ENCODE peak calls at places on chromosomes 13 and 19, in eight cellular contexts. P is brain microvascular endothelial cell; W is CD8-positive, alpha-beta memory T cell; M is naive thymus-derived CD4-positive, alpha-beta T cell; G is neural progenitor cell; O is adrenal gland; S is IMR-90; E is mesendoderm. K is an unnamed sample. For H3K27me3, the result is how much of the 10 kb centered on the place peaks cover.

GRCh38 chr13:30718661-30719520 is 16.5 kb upstream of the ALOX5AP start:
- DNase-seq in P (peak), S (peak), E (no peak), G (no peak), M (no peak), O (no peak), W (no peak), K (no peak)

GRCh38 chr19:13606156-13606555 is 99.9 kb upstream of the CACNA1A start:
- DNase-seq in G (no peak), O (no peak), M (no peak), S (no peak), E (no peak), P (no peak), W (no peak), K (no peak)

GRCh38 chr13:90156390-90156789 is 1191.1 kb upstream of the MIR17HG start:
- DNase-seq in M (no peak), P (no peak), S (no peak), O (no peak), W (no peak), G (no peak), E (no peak), K (no peak)

GRCh38 chr13:76884167-76884566 is 2.0 kb downstream of the KCTD12 start:
- DNase-seq in E (peak), O (peak), P (peak), S (no peak), M (no peak), G (peak), W (no peak), K (peak)

GRCh38 chr13:40974460-40975407 is 44.4 kb downstream of the ELF1 start:
- DNase-seq in M (no peak), P (peak), S (peak), W (peak), E (peak), G (peak), O (peak), K (peak)

GRCh38 chr19:38251564-38252051 is 4.6 kb downstream of the PPP1R14A start:
- DNase-seq in W (no peak), O (peak), G (no peak), S (no peak), P (peak), E (peak), M (no peak), K (no peak)

GRCh38 chr19:10501971-10502523 is 1.1 kb downstream of the KEAP1 start:
- DNase-seq in W (peak), M (peak), G (peak), O (peak), P (peak), S (peak), E (peak), K (peak)

GRCh38 chr13:67221630-67222226 is 8.4 kb downstream of the PCDH9 start:
- DNase-seq in G (no peak), W (no peak), M (no peak), O (no peak), E (no peak), S (no peak), P (no peak), K (no peak)

GRCh38 chr19:50418186-50419021 is at the start of gene SPIB:
- DNase-seq in S (no peak), P (no peak), W (no peak), E (no peak), M (no peak), O (no peak), G (peak), K (no peak)

GRCh38 chr13:99467764-99468163 is 33.5 kb upstream of the TM9SF2 start:
- DNase-seq in S (peak), G (no peak), P (peak), M (no peak), O (no peak), E (no peak), W (no peak), K (no peak)

GRCh38 chr19:49614096-49614857 is 23.3 kb downstream of the PRR12 start:
- DNase-seq in W (no peak), P (peak), E (no peak), S (peak), M (no peak), G (no peak), O (peak), K (no peak)

GRCh38 chr13:109682534-109683244 is 103.7 kb downstream of the IRS2 start:
- DNase-seq in G (no peak), E (no peak), P (no peak), O (no peak), W (no peak), S (no peak), M (no peak), K (no peak)

GRCh38 chr13:94318418-94318817 is 161.1 kb downstream of the DCT start:
- DNase-seq in S (peak), P (no peak), O (no peak), G (no peak), E (no peak), W (no peak), M (no peak), K (no peak)

GRCh38 chr19:11058246-11059030 is 30.8 kb upstream of the LDLR start:
- DNase-seq in P (no peak), M (no peak), G (no peak), O (no peak), W (no peak), E (no peak), S (no peak), K (no peak)

GRCh38 chr19:24054044-24054935 is 32.7 kb upstream of the ZNF254 start:
- DNase-seq in E (no peak), O (no peak), G (no peak), P (peak), M (no peak), S (peak), W (no peak), K (no peak)

GRCh38 chr13:110866491-110867170 is 48.2 kb downstream of the ANKRD10 start:
- DNase-seq in G (no peak), E (no peak), M (no peak), S (no peak), P (no peak), W (no peak), O (no peak), K (no peak)

GRCh38 chr13:97004096-97004876 is 10.0 kb upstream of the OXGR1 start:
- DNase-seq in M (no peak), P (peak), O (no peak), G (no peak), E (peak), S (peak), W (no peak), K (no peak)

GRCh38 chr13:77124423-77124822 is 97.5 kb upstream of the FBXL3 start:
- DNase-seq in M (no peak), W (no peak), P (no peak), O (no peak), G (no peak), S (no peak), E (no peak), K (no peak)

GRCh38 chr19:31356587-31357314 is 7.5 kb upstream of the TSHZ3 start:
- DNase-seq in W (peak), E (peak), S (no peak), P (no peak), O (no peak), G (peak), M (peak), K (no peak)

GRCh38 chr19:31875550-31875949 is 469.9 kb upstream of the ZNF507 start:
- DNase-seq in W (no peak), P (no peak), E (no peak), O (no peak), M (no peak), S (no peak), G (no peak), K (no peak)

GRCh38 chr13:38350114-38350617 is 515 bp downstream of the UFM1 start:
- DNase-seq in W (peak), S (peak), E (peak), G (peak), P (peak), O (peak), M (peak), K (peak)

GRCh38 chr19:23283925-23284324 is 33.7 kb upstream of the ZNF724 start:
- DNase-seq in M (peak), E (peak), G (peak), P (peak), W (peak), S (peak), O (peak), K (peak)

GRCh38 chr19:51626675-51627074 is 3.5 kb downstream of the SIGLEC5 start:
- DNase-seq in G (no peak), O (no peak), M (no peak), P (no peak), S (no peak), W (no peak), E (no peak), K (no peak)

GRCh38 chr13:49608932-49609331 is 19.4 kb upstream of the ARL11 start:
- DNase-seq in P (no peak), W (no peak), O (no peak), E (no peak), M (no peak), G (no peak), S (peak), K (no peak)

GRCh38 chr13:30847697-30848307 is 58.3 kb upstream of the MEDAG start:
- DNase-seq in M (no peak), W (no peak), P (peak), E (no peak), O (peak), S (peak), G (no peak), K (no peak)

GRCh38 chr19:4529924-4530522 is 5.0 kb downstream of the PLIN5 start:
- DNase-seq in E (no peak), O (no peak), P (no peak), W (no peak), G (no peak), S (no peak), M (no peak), K (no peak)

GRCh38 chr13:111281751-111282311 is 38.6 kb upstream of the TEX29 start:
- DNase-seq in M (no peak), G (no peak), W (no peak), P (peak), E (no peak), S (peak), O (no peak), K (no peak)

GRCh38 chr19:1267441-1268391 is 1.4 kb upstream of the CIRBP start:
- DNase-seq in S (peak), P (no peak), O (peak), W (peak), G (peak), M (no peak), E (no peak), K (peak)

GRCh38 chr13:39365879-39366278 is 237.1 kb downstream of the LHFPL6 start:
- DNase-seq in M (no peak), G (no peak), P (no peak), S (no peak), W (no peak), E (no peak), O (no peak), K (no peak)

GRCh38 chr13:109807345-109807744 is 21.0 kb upstream of the IRS2 start:
- DNase-seq in O (no peak), G (no peak), P (no peak), S (no peak), E (no peak), M (no peak), W (no peak), K (no peak)

GRCh38 chr13:42086582-42086981 is 38.1 kb downstream of the DGKH start:
- DNase-seq in O (no peak), E (no peak), P (no peak), M (no peak), W (no peak), G (no peak), S (no peak), K (no peak)

GRCh38 chr13:51519839-51520238 is 64.4 kb upstream of the WDFY2 start:
- DNase-seq in M (no peak), O (no peak), E (no peak), G (no peak), P (no peak), S (peak), W (no peak), K (no peak)

GRCh38 chr19:54063350-54064078 is at the start of gene VSTM1:
- DNase-seq in G (no peak), M (no peak), P (no peak), O (no peak), E (no peak), S (no peak), W (no peak), K (no peak)

GRCh38 chr13:49439609-49440008 is 4.3 kb downstream of the CAB39L start:
- DNase-seq in M (no peak), P (no peak), W (no peak), E (no peak), O (no peak), S (no peak), G (no peak), K (no peak)

GRCh38 chr13:111488466-111489132 is 168.2 kb downstream of the TEX29 start:
- DNase-seq in O (no peak), M (no peak), S (no peak), P (no peak), G (no peak), W (no peak), E (no peak), K (peak)

GRCh38 chr19:33365676-33366075 is 7.8 kb upstream of the CEBPG start:
- DNase-seq in S (no peak), W (no peak), E (no peak), M (no peak), P (no peak), G (no peak), O (no peak), K (no peak)

GRCh38 chr13:19062019-19062646 is 119.5 kb downstream of the TUBA3C start:
- DNase-seq in M (no peak), P (no peak), W (no peak), O (no peak), E (no peak), G (no peak), S (no peak), K (no peak)

GRCh38 chr13:71828117-71828516 is 38.9 kb downstream of the DACH1 start:
- DNase-seq in S (no peak), G (no peak), E (peak), P (no peak), M (no peak), W (no peak), O (no peak), K (no peak)

GRCh38 chr19:49427855-49428546 is 2.8 kb downstream of the GFY start:
- DNase-seq in P (no peak), M (no peak), W (no peak), G (peak), S (no peak), E (peak), O (no peak), K (peak)

GRCh38 chr19:16041571-16042386 is 34.5 kb upstream of the TPM4 start:
- DNase-seq in P (peak), E (peak), G (peak), S (peak), W (peak), M (peak), O (peak), K (peak)

GRCh38 chr13:25135896-25136295 is 36.2 kb downstream of the AMER2 start:
- DNase-seq in O (no peak), M (no peak), E (no peak), G (no peak), P (no peak), S (no peak), W (no peak), K (no peak)
- H3K27me3 ChIP-seq in O (under half), M (under half), E (under half), G (under half), P (under half), S (under half), W (under half), K (under half)

GRCh38 chr13:98220188-98220765 is 43.2 kb upstream of the RNF113B start:
- DNase-seq in O (no peak), P (no peak), E (no peak), M (no peak), S (no peak), W (no peak), G (no peak), K (no peak)
- H3K27ac ChIP-seq in O (peak), P (no peak), E (no peak), M (no peak), S (peak), W (no peak), G (no peak), K (no peak)

GRCh38 chr19:20422216-20422615 is 143.4 kb downstream of the ZNF737 start:
- DNase-seq in O (no peak), E (peak), S (no peak), M (no peak), G (peak), P (no peak), W (no peak), K (peak)
- H3K4me3 ChIP-seq in O (no peak), E (no peak), S (no peak), M (no peak), G (peak), P (no peak), W (no peak), K (peak)

GRCh38 chr19:35847911-35848310 is 4.4 kb downstream of the NPHS1 start:
- DNase-seq in E (no peak), G (no peak), S (no peak), O (no peak), M (no peak), W (no peak), P (no peak), K (no peak)
- H3K27me3 ChIP-seq in E (under half), G (half or more), S (half or more), O (half or more), M (under half), W (under half), P (under half), K (under half)

DNA sequence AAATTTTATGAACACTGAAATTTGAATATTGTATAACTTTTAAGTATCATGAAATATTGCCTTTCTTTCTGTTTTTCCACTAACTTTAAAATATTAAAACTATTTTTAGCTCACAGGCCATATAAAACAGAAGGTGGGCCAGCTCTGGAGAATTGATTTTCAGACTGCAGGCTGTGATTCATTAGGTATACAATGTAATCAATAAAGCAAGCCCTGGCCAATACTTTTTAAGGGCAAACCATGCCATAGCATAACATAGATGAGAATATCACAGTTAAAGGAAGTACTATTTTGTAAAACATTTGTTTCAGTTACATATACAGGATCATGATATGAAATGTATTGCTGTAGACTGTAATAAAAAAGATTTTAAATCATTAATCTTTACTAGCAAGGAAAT is 197.6 kb downstream of the MAB21L1 start:
- DNase-seq in E (no peak), G (no peak), S (no peak), O (no peak), M (no peak), W (no peak), P (no peak), K (no peak)
- H3K27ac ChIP-seq in E (no peak), G (no peak), S (no peak), O (no peak), M (no peak), W (no peak), P (no peak), K (no peak)

GRCh38 chr19:34904846-34905527 is 21.7 kb upstream of the ZNF30 start:
- DNase-seq in O (no peak), E (peak), P (no peak), W (no peak), M (no peak), S (no peak), G (peak), K (no peak)

GRCh38 chr19:34900245-34900644 is 26.5 kb upstream of the ZNF30 start:
- DNase-seq in E (no peak), P (no peak), W (no peak), M (no peak), O (no peak), S (no peak), G (no peak), K (no peak)

DNA sequence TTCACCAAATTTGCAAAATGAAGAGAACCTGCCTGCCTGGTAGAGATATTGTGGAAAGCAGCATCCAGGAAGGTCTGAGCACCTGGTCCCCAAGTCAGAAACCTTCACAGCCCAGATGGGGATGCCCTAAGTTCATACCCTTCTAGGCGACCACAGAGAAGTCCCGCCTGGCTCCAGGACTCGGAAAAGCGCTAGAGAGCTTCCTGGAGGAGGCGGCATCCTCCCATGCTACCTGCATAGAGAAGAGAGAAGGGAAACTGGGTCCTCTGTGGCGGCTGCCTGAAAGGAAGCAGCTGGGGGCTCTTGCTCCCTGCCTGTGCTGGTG is 22.2 kb upstream of the ZNF30 start:
- DNase-seq in E (peak), G (no peak), S (no peak), P (no peak), W (no peak), O (no peak), M (no peak), K (no peak)
- H3K4me3 ChIP-seq in E (no peak), G (peak), S (no peak), P (no peak), W (no peak), O (no peak), M (no peak), K (no peak)

GRCh38 chr19:46049597-46049996 is 8.8 kb upstream of the IGFL4 start:
- DNase-seq in W (no peak), G (no peak), S (no peak), M (no peak), O (no peak), P (no peak), E (peak), K (no peak)
- H3K27me3 ChIP-seq in W (under half), G (under half), S (under half), M (under half), O (under half), P (under half), E (under half), K (under half)

GRCh38 chr19:18474366-18474887 is 36.5 kb upstream of the ISYNA1 start:
- DNase-seq in W (no peak), S (no peak), P (no peak), O (no peak), M (no peak), G (no peak), E (no peak), K (no peak)

GRCh38 chr19:18475004-18475453 is 37.1 kb upstream of the ISYNA1 start:
- DNase-seq in E (no peak), S (no peak), G (no peak), W (peak), O (no peak), P (no peak), M (no peak), K (no peak)

GRCh38 chr19:18476507-18477041 is 38.6 kb upstream of the ISYNA1 start:
- DNase-seq in W (no peak), O (no peak), E (no peak), P (no peak), S (no peak), G (no peak), M (no peak), K (no peak)

GRCh38 chr19:18477042-18477760 is 39.3 kb upstream of the ISYNA1 start:
- DNase-seq in M (no peak), P (no peak), O (no peak), G (no peak), W (no peak), E (peak), S (no peak), K (no peak)

GRCh38 chr19:18475762-18476331 is 37.9 kb upstream of the ISYNA1 start:
- DNase-seq in G (no peak), P (no peak), O (no peak), W (no peak), E (no peak), S (no peak), M (no peak), K (no peak)
- H3K27ac ChIP-seq in G (no peak), P (no peak), O (no peak), W (peak), E (no peak), S (no peak), M (no peak), K (no peak)